ENCODE peak calls at places on chromosomes 13 and 19, in five cellular contexts. M is NCI-H1436 treated with DMSO at 0.1 percent for 48 hours, W is AG04450, N is A549, L is H7. X is an unnamed sample.

GRCh38 chr19:46133101-46133627 is 8.7 kb upstream of the IGFL3 start:
- DNase-seq in W (peak; percentile 96), L (peak; percentile 16), M (no peak), N (peak; percentile 94), X (peak; percentile 96)

GRCh38 chr19:36093687-36094086 is 17.3 kb upstream of the OVOL3 start:
- DNase-seq in N (no peak), M (no peak), L (no peak), W (no peak), X (no peak)

GRCh38 chr19:19366691-19367396 is 38.6 kb upstream of the GATAD2A start:
- DNase-seq in L (peak; percentile 94), M (no peak), W (peak; percentile 39), N (peak; percentile 90), X (peak; percentile 84)

GRCh38 chr19:54418930-54419800 is 3.9 kb downstream of the TTYH1 start:
- DNase-seq in L (peak; percentile 65), W (no peak), N (no peak), M (no peak), X (no peak)

GRCh38 chr13:75489502-75490263 is 7.7 kb upstream of the TBC1D4 start:
- DNase-seq in N (peak; percentile 51), W (peak; percentile 15), M (no peak), L (no peak), X (peak; percentile 65)

GRCh38 chr13:41019578-41020347 is 647 bp upstream of the ELF1 start:
- DNase-seq in W (no peak), N (no peak), M (no peak), L (no peak), X (no peak)

GRCh38 chr19:8004723-8005513 is 523 bp downstream of the ELAVL1 start:
- DNase-seq in M (no peak), W (no peak), L (peak; percentile 84), N (no peak), X (peak; percentile 21)

GRCh38 chr13:45481688-45482087 is 16.9 kb downstream of the COG3 start:
- DNase-seq in N (no peak), M (no peak), L (no peak), W (no peak), X (peak; percentile 25)

GRCh38 chr13:43325636-43326035 is 302.2 kb downstream of the DNAJC15 start:
- DNase-seq in M (no peak), W (no peak), L (no peak), N (no peak), X (no peak)

GRCh38 chr13:24254151-24254810 is 55.1 kb upstream of the C1QTNF9 start:
- DNase-seq in N (no peak), W (peak; percentile 10), L (no peak), M (no peak), X (peak; percentile 78)

GRCh38 chr13:98447881-98448641 is 128.8 kb downstream of the STK24 start:
- DNase-seq in M (no peak), L (peak; percentile 88), N (peak; percentile 45), W (no peak), X (peak; percentile 63)

GRCh38 chr13:48775285-48775684 is 121.6 kb downstream of the CYSLTR2 start:
- DNase-seq in L (no peak), M (no peak), W (no peak), N (no peak), X (no peak)

GRCh38 chr13:98267080-98267912 is 90.2 kb upstream of the RNF113B start:
- DNase-seq in W (peak; percentile 51), N (no peak), M (no peak), L (no peak), X (peak; percentile 47)

GRCh38 chr19:40190891-40191835 is at the start of gene MAP3K10:
- DNase-seq in W (no peak), L (peak; percentile 96), N (peak; percentile 82), M (peak; percentile 6), X (peak; percentile 61)

GRCh38 chr19:38693380-38694223 is 46.2 kb downstream of the ACTN4 start:
- DNase-seq in M (no peak), L (peak; percentile 83), W (no peak), N (peak; percentile 92), X (peak; percentile 75)

GRCh38 chr19:15448778-15449619 is 757 bp downstream of the WIZ start:
- DNase-seq in N (peak; percentile 52), M (no peak), W (no peak), L (peak; percentile 90), X (no peak)

GRCh38 chr19:16325671-16326400 is 1.2 kb downstream of the KLF2 start:
- DNase-seq in W (no peak), L (peak; percentile 92), M (no peak), N (peak; percentile 43), X (no peak)

GRCh38 chr19:6739390-6739883 is at the start of gene TRIP10:
- DNase-seq in M (peak; percentile 41), L (peak; percentile 97), W (no peak), N (peak; percentile 78), X (peak; percentile 78)

GRCh38 chr19:47481460-47482052 is 2.5 kb downstream of the KPTN start:
- DNase-seq in M (no peak), N (no peak), W (no peak), L (no peak), X (no peak)

GRCh38 chr13:100506600-100507422 is 81.8 kb downstream of the GGACT start:
- DNase-seq in M (no peak), N (no peak), W (no peak), L (no peak), X (no peak)

GRCh38 chr19:57954996-57955395 is 7.5 kb upstream of the ZNF256 start:
- DNase-seq in L (no peak), N (no peak), W (no peak), M (no peak), X (no peak)

GRCh38 chr13:98978280-98978679 is 416 bp upstream of the DOCK9 start:
- DNase-seq in N (no peak), W (peak; percentile 69), M (no peak), L (no peak), X (peak; percentile 91)

GRCh38 chr19:1411255-1412191 is 4.1 kb downstream of the DAZAP1 start:
- DNase-seq in W (no peak), L (no peak), M (no peak), N (no peak), X (peak; percentile 46)

GRCh38 chr13:35720290-35720689 is 243.8 kb upstream of the MAB21L1 start:
- DNase-seq in M (no peak), N (no peak), W (no peak), L (no peak), X (peak; percentile 86)

GRCh38 chr19:19656451-19657396 is 6.8 kb downstream of the ATP13A1 start:
- DNase-seq in W (no peak), N (no peak), L (peak; percentile 44), M (no peak), X (no peak)

GRCh38 chr19:14563989-14564650 is 7.7 kb downstream of the NDUFB7 start:
- DNase-seq in N (peak; percentile 79), L (peak; percentile 99), M (no peak), W (no peak), X (peak; percentile 70)

GRCh38 chr19:39037194-39037593 is 4.8 kb upstream of the FBXO27 start:
- DNase-seq in L (no peak), M (no peak), W (no peak), N (no peak), X (no peak)

GRCh38 chr13:28268800-28269223 is 130.5 kb downstream of the PAN3 start:
- DNase-seq in L (no peak), W (no peak), M (no peak), N (no peak), X (no peak)

GRCh38 chr13:60617863-60618733 is 221.1 kb downstream of the TDRD3 start:
- DNase-seq in L (peak; percentile 28), M (no peak), W (no peak), N (peak; percentile 10), X (peak; percentile 34)

GRCh38 chr13:113864303-113864890 is 521 bp upstream of the GAS6 start:
- DNase-seq in W (no peak), N (no peak), L (peak; percentile 73), M (no peak), X (peak; percentile 32)

GRCh38 chr13:23888658-23889597 is at the start of gene MIPEP:
- DNase-seq in L (peak; percentile 94), M (no peak), N (peak; percentile 93), W (peak; percentile 87), X (peak; percentile 98)

GRCh38 chr13:98542568-98543379 is 34.1 kb downstream of the STK24 start:
- DNase-seq in L (no peak), N (no peak), W (no peak), M (no peak), X (no peak)

GRCh38 chr19:47109541-47110375 is 3.8 kb downstream of the ZC3H4 start:
- DNase-seq in N (peak; percentile 60), M (no peak), L (no peak), W (no peak), X (peak; percentile 73)

GRCh38 chr19:5903054-5903501 is 512 bp downstream of the NDUFA11 start:
- DNase-seq in L (no peak), W (no peak), N (no peak), M (no peak), X (no peak)